ENCODE peak calls at places on chromosomes 12 and 14, in six cellular contexts. I is left ventricle myocardium inferior, V is fibroblast of lung, Y is hepatocyte, G is IMR-90, R is tibial artery. B is an unnamed sample. For H3K4me1, the result is how much of the 10 kb centered on the place peaks cover.

GRCh38 chr12:115988629-115989563 is 288.6 kb downstream of the MED13L start:
- DNase-seq in I (no peak), V (no peak), Y (no peak), G (peak), R (no peak), B (no peak)

GRCh38 chr14:60226296-60226695 is 22.7 kb upstream of the PPM1A start:
- DNase-seq in I (no peak), V (no peak), Y (no peak), G (no peak), R (no peak), B (no peak)

GRCh38 chr14:102768223-102769048 is 8.8 kb upstream of the TRAF3 start:
- DNase-seq in I (no peak), V (no peak), Y (no peak), G (no peak), R (no peak), B (no peak)

GRCh38 chr12:63997198-63997597 is 152.7 kb downstream of the SRGAP1 start:
- DNase-seq in I (no peak), V (no peak), Y (no peak), G (no peak), R (no peak), B (no peak)

GRCh38 chr14:102140027-102140749 is 491 bp downstream of the WDR20 start:
- DNase-seq in I (peak), V (peak), Y (peak), G (no peak), R (peak), B (no peak)

GRCh38 chr12:90978117-90978770 is 23.3 kb upstream of the CCER1 start:
- DNase-seq in I (no peak), V (peak), Y (peak), G (peak), R (no peak), B (no peak)

GRCh38 chr12:8038659-8039114 is 6.2 kb downstream of the FOXJ2 start:
- DNase-seq in I (peak), V (peak), Y (peak), G (peak), R (no peak), B (no peak)

GRCh38 chr14:57066887-57067513 is 201.7 kb downstream of the EXOC5 start:
- DNase-seq in I (no peak), V (peak), Y (peak), G (peak), R (no peak), B (no peak)

GRCh38 chr12:131192951-131193350 is 239.2 kb downstream of the ADGRD1 start:
- DNase-seq in I (no peak), V (no peak), Y (no peak), G (no peak), R (no peak), B (no peak)

GRCh38 chr12:56947633-56948535 is 9.5 kb downstream of the RDH16 start:
- DNase-seq in I (no peak), V (no peak), Y (no peak), G (no peak), R (no peak), B (no peak)

GRCh38 chr12:27751386-27752047 is 28.5 kb upstream of the KLHL42 start:
- DNase-seq in I (no peak), V (no peak), Y (peak), G (no peak), R (no peak), B (no peak)

DNA sequence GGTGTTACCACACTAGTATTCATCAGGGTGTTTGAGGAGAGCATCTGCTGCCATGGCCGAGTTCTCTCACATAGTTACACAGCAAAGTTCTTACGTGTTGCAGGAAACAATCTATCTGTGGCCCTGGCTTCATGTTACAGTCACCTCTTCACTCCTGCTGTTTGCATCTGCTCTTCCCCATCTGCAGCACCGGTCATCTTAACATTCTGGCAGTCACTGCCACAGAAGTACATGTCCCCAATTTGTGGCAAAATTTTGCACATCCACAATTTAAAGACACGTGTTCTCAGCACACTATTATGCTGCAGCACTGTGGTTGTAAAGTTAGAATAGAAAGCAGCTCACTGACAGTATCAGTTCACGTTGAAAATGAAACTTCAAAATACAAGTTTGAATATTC is 23.2 kb downstream of the MAPK1IP1L start:
- DNase-seq in I (no peak), V (peak), Y (no peak), G (peak), R (no peak), B (no peak)
- H3K27ac ChIP-seq in I (peak), V (no peak), Y (no peak), G (no peak), R (no peak), B (no peak)

GRCh38 chr12:120240495-120240833 is 25.1 kb downstream of the PXN start:
- DNase-seq in I (no peak), V (no peak), Y (no peak), G (no peak), R (no peak), B (no peak)

GRCh38 chr12:120239776-120240494 is 25.6 kb downstream of the PXN start:
- DNase-seq in I (no peak), V (no peak), Y (no peak), G (no peak), R (no peak), B (no peak)

GRCh38 chr12:120242971-120243699 is 22.4 kb downstream of the PXN start:
- DNase-seq in I (no peak), V (no peak), Y (no peak), G (no peak), R (no peak), B (no peak)

GRCh38 chr12:120242275-120242799 is 23.2 kb downstream of the PXN start:
- DNase-seq in I (no peak), V (no peak), Y (no peak), G (no peak), R (no peak), B (no peak)

GRCh38 chr12:120241561-120242274 is 23.8 kb downstream of the PXN start:
- DNase-seq in I (no peak), V (peak), Y (no peak), G (no peak), R (no peak), B (no peak)
- H3K4me1 ChIP-seq in I (half or more), V (under half), Y (under half), G (under half), R (half or more), B (under half)

GRCh38 chr14:59020382-59020781 is 168.1 kb upstream of the DAAM1 start:
- DNase-seq in I (no peak), V (peak), Y (peak), G (peak), R (no peak), B (no peak)

GRCh38 chr14:59026086-59026485 is 162.4 kb upstream of the DAAM1 start:
- DNase-seq in I (no peak), V (no peak), Y (no peak), G (no peak), R (no peak), B (no peak)

GRCh38 chr14:59018978-59019377 is 169.5 kb upstream of the DAAM1 start:
- DNase-seq in I (no peak), V (no peak), Y (no peak), G (peak), R (no peak), B (no peak)

GRCh38 chr14:59018460-59018859 is 170.0 kb upstream of the DAAM1 start:
- DNase-seq in I (no peak), V (no peak), Y (no peak), G (no peak), R (no peak), B (no peak)

DNA sequence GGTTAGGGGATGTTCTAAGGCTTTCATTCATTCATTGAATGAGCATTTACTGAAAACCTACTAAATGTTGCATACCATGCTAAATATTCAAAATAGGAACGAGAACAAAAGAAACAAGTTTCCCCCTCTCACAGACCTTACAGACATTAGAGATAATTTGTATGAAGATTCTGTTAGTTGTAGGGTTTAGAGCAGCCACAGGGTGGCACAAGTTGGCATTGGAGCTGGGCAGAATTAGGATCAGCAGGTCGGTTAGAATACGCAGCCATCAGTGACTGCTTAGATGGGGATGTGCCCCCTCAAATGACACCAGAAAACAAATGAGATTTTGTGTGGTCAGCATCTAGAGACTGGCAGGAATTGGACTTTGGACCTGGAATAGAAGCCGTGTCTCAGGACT is 166.3 kb upstream of the DAAM1 start:
- DNase-seq in I (no peak), V (no peak), Y (no peak), G (no peak), R (no peak), B (no peak)
- TF ChIP-seq CTCF in I (peak), V (peak), Y (no peak), G (no peak), R (peak), B (no peak)

GRCh38 chr14:21071225-21072041 is 1.3 kb downstream of the ARHGEF40 start:
- DNase-seq in I (peak), V (peak), Y (peak), G (peak), R (peak), B (peak)
- H3K27ac ChIP-seq in I (peak), V (peak), Y (peak), G (peak), R (peak), B (peak)

GRCh38 chr12:28795306-28795705 is 353.8 kb upstream of the FAR2 start:
- DNase-seq in I (no peak), V (peak), Y (no peak), G (peak), R (no peak), B (no peak)
- H3K4me1 ChIP-seq in I (under half), V (under half), Y (under half), G (under half), R (under half), B (under half)

GRCh38 chr12:67794151-67794550 is 145.6 kb downstream of the DYRK2 start:
- DNase-seq in I (no peak), V (peak), Y (no peak), G (peak), R (no peak), B (no peak)

GRCh38 chr12:67789266-67789665 is 140.7 kb downstream of the DYRK2 start:
- DNase-seq in I (no peak), V (no peak), Y (no peak), G (no peak), R (no peak), B (no peak)

GRCh38 chr12:67788118-67788517 is 139.6 kb downstream of the DYRK2 start:
- DNase-seq in I (no peak), V (no peak), Y (no peak), G (no peak), R (no peak), B (no peak)

GRCh38 chr12:67792185-67792584 is 143.6 kb downstream of the DYRK2 start:
- DNase-seq in I (no peak), V (no peak), Y (no peak), G (no peak), R (no peak), B (no peak)

GRCh38 chr12:67790660-67791059 is 142.1 kb downstream of the DYRK2 start:
- DNase-seq in I (no peak), V (no peak), Y (no peak), G (peak), R (no peak), B (no peak)
- TF ChIP-seq CTCF in I (no peak), V (no peak), Y (no peak), G (no peak), R (no peak), B (no peak)

GRCh38 chr14:36663404-36664321 is 2.0 kb downstream of the PAX9 start:
- DNase-seq in I (no peak), V (no peak), Y (no peak), G (no peak), R (no peak), B (no peak)

GRCh38 chr14:36667679-36668078 is 6.0 kb downstream of the PAX9 start:
- DNase-seq in I (no peak), V (no peak), Y (no peak), G (no peak), R (no peak), B (no peak)

GRCh38 chr14:36666416-36667206 is 5.0 kb downstream of the PAX9 start:
- DNase-seq in I (no peak), V (no peak), Y (no peak), G (no peak), R (no peak), B (no peak)

GRCh38 chr14:36664322-36665193 is 2.9 kb downstream of the PAX9 start:
- DNase-seq in I (no peak), V (no peak), Y (no peak), G (no peak), R (no peak), B (no peak)

GRCh38 chr14:36665887-36666415 is 4.3 kb downstream of the PAX9 start:
- DNase-seq in I (no peak), V (no peak), Y (no peak), G (no peak), R (no peak), B (no peak)
- H3K27ac ChIP-seq in I (no peak), V (no peak), Y (no peak), G (no peak), R (no peak), B (no peak)

DNA sequence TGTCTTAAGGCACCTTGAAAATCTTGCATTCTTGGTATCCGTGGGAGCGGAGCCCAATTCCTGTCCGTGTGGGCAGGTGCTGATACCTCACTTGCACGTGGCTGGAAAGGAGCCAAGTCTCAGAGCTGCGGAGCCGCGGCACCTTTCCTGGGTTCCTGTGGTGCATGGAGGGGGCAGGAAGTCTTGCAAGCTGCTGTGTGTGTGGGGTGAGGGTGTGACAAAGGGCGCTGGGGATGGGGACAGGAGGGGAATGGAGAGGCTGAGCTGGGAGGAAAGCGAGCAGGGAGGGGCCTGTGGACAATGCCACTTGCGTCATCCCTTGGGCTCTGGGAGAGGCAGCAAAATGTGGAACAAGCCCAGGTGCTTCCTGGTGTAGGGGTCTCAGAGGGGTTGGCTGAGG is 86.7 kb downstream of the CALM1 start:
- DNase-seq in I (no peak), V (no peak), Y (no peak), G (no peak), R (no peak), B (peak)
- H3K4me1 ChIP-seq in I (under half), V (under half), Y (under half), G (under half), R (under half), B (under half)

GRCh38 chr12:123529636-123530035 is 3.9 kb downstream of the RILPL1 start:
- DNase-seq in I (no peak), V (no peak), Y (no peak), G (no peak), R (no peak), B (no peak)
- TF ChIP-seq CTCF in I (no peak), V (no peak), Y (no peak), G (no peak), R (no peak), B (no peak)

DNA sequence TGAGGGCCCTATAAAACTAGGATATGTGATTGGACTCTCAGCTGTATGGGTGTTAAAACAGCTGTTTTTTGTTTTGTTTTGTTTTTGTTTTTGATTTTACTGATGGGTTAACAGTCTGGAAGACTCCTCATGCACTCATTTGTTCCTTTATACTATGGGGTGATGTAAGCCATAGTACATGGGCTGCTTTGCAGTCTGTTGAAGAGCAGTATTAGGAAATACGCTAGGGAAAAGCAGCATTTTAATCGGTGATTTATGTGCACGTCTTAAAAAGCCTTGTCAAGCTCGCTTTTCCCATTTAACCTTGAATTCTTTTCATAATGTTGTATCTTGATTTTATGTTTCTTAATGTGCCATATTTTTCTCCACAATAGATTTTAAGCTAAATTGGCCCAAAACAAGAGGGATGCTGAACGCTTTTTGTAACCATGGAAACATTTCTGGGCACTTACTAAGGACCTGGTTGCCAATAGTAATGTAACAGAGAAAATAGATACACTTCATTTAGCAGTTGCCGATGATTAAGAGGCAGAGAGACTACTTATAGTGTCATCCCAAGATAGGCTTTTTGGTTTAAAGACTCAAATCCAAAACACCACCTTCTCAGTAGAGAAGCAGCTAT is 244.0 kb downstream of the SNAPC1 start:
- DNase-seq in I (no peak), V (peak), Y (no peak), G (no peak), R (no peak), B (no peak)
- H3K27ac ChIP-seq in I (no peak), V (no peak), Y (no peak), G (no peak), R (no peak), B (no peak)

B was measured in right atrium auricular region.